ENCODE peak calls at places on chromosomes 13 and 19, in eight cellular contexts. N is body of pancreas, A is pancreas, X is IMR-90, F is heart right ventricle, Q is Karpas-422, K is tibial nerve, E is cardiac muscle cell. L is an unnamed sample.

GRCh38 chr13:113658836-113659235 is 838 bp upstream of the ATP4B start:
- DNase-seq in N (peak; percentile 2), A (no peak), X (no peak), F (no peak), Q (no peak), K (no peak), E (no peak), L (no peak)

GRCh38 chr19:30897034-30897433 is 452.2 kb downstream of the TSHZ3 start:
- DNase-seq in N (no peak), A (no peak), X (no peak), F (no peak), Q (no peak), K (no peak), E (no peak), L (no peak)

GRCh38 chr13:94362411-94362909 is 117.0 kb downstream of the DCT start:
- DNase-seq in N (peak; percentile 72), A (no peak), X (peak; percentile 95), F (no peak), Q (peak; percentile 90), K (peak; percentile 81), E (peak; percentile 80), L (peak; percentile 62)

GRCh38 chr19:46000497-46001246 is 5.4 kb downstream of the CCDC61 start:
- DNase-seq in N (peak; percentile 71), A (no peak), X (no peak), F (peak; percentile 44), Q (peak; percentile 91), K (no peak), E (peak; percentile 67), L (peak; percentile 38)

GRCh38 chr19:24086974-24087595 is at the start of gene ZNF254:
- DNase-seq in N (peak; percentile 94), A (peak; percentile 90), X (peak; percentile 95), F (peak; percentile 85), Q (peak; percentile 98), K (peak; percentile 93), E (peak; percentile 90), L (peak; percentile 92)

GRCh38 chr13:32211788-32212187 is 103.4 kb downstream of the ZAR1L start:
- DNase-seq in N (no peak), A (no peak), X (peak; percentile 95), F (no peak), Q (no peak), K (no peak), E (peak; percentile 36), L (no peak)

GRCh38 chr13:70173236-70173959 is 65.1 kb upstream of the KLHL1 start:
- DNase-seq in N (no peak), A (no peak), X (no peak), F (no peak), Q (no peak), K (no peak), E (no peak), L (no peak)

GRCh38 chr13:20398459-20398858 is 127.2 kb downstream of the CRYL1 start:
- DNase-seq in N (no peak), A (no peak), X (no peak), F (no peak), Q (no peak), K (no peak), E (no peak), L (no peak)

GRCh38 chr13:109871018-109871370 is 84.6 kb upstream of the IRS2 start:
- DNase-seq in N (no peak), A (no peak), X (peak; percentile 55), F (no peak), Q (no peak), K (no peak), E (no peak), L (no peak)

GRCh38 chr13:26480246-26480855 is 77.1 kb upstream of the WASF3 start:
- DNase-seq in N (no peak), A (no peak), X (peak; percentile 55), F (no peak), Q (no peak), K (no peak), E (no peak), L (no peak)

GRCh38 chr19:55643003-55643732 is at the start of gene ZNF581:
- DNase-seq in N (peak; percentile 84), A (peak; percentile 91), X (peak; percentile 78), F (peak; percentile 76), Q (peak; percentile 97), K (peak; percentile 66), E (peak; percentile 83), L (peak; percentile 56)

GRCh38 chr19:41083516-41083915 is 4.7 kb upstream of the CYP2A13 start:
- DNase-seq in N (no peak), A (no peak), X (no peak), F (no peak), Q (no peak), K (no peak), E (no peak), L (no peak)

GRCh38 chr19:19274146-19274545 is 1.0 kb upstream of the TM6SF2 start:
- DNase-seq in N (no peak), A (no peak), X (no peak), F (no peak), Q (no peak), K (no peak), E (no peak), L (no peak)

GRCh38 chr19:19276851-19277250 is 3.8 kb upstream of the TM6SF2 start:
- DNase-seq in N (no peak), A (peak; percentile 74), X (no peak), F (no peak), Q (no peak), K (no peak), E (no peak), L (no peak)

GRCh38 chr19:19276386-19276785 is 3.3 kb upstream of the TM6SF2 start:
- DNase-seq in N (no peak), A (no peak), X (peak; percentile 70), F (no peak), Q (no peak), K (no peak), E (no peak), L (no peak)

GRCh38 chr19:19274716-19275115 is 1.6 kb upstream of the TM6SF2 start:
- DNase-seq in N (peak; percentile 57), A (peak; percentile 54), X (no peak), F (no peak), Q (no peak), K (no peak), E (no peak), L (no peak)

DNA sequence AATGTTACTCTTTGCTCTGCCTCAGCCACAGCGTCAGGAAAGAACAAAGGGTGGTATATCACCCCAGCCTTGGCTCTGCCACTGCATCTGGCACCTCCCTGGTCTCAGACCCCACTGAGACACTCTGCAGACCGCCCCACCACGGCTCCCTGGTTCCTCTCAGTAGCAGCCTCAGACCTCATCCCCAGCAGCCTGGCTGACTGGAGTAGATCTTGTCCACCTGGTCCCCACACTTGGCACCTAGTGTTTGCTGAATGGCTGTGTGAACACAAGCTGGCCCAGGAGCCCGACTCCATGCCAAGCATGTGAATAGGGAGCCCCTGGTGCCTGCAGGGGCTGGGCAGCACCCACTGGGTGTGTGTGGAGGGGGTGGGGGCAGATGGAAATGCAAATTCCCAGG is 2.1 kb upstream of the TM6SF2 start:
- DNase-seq in N (no peak), A (peak; percentile 61), X (no peak), F (no peak), Q (no peak), K (no peak), E (no peak), L (no peak)
- H3K36me3 ChIP-seq in N (peaks cover 25% of the 10 kb centered on the region), A (no peaks in the 10 kb centered on the region), X (peaks cover 43% of the 10 kb centered on the region), F (peaks cover 8% of the 10 kb centered on the region), Q (peaks cover 5% of the 10 kb centered on the region), K (peaks cover 4% of the 10 kb centered on the region), E (peaks cover 19% of the 10 kb centered on the region), L (no peaks in the 10 kb centered on the region)

GRCh38 chr19:10419200-10419645 is 1.1 kb upstream of the PDE4A start:
- DNase-seq in N (no peak), A (peak; percentile 78), X (no peak), F (no peak), Q (peak; percentile 65), K (no peak), E (no peak), L (no peak)
- H3K4me1 ChIP-seq in N (peaks cover 44% of the 10 kb centered on the region), A (peaks cover 5% of the 10 kb centered on the region), X (peaks cover 15% of the 10 kb centered on the region), F (peaks cover 73% of the 10 kb centered on the region), Q (peaks cover 35% of the 10 kb centered on the region), K (peaks cover 24% of the 10 kb centered on the region), E (peaks cover 15% of the 10 kb centered on the region), L (peaks cover 13% of the 10 kb centered on the region)

GRCh38 chr13:40657961-40658360 is 8.5 kb downstream of the FOXO1 start:
- DNase-seq in N (no peak), A (no peak), X (no peak), F (no peak), Q (no peak), K (no peak), E (no peak), L (no peak)
- H3K27ac ChIP-seq in N (no peak overlapping the region), A (no peak overlapping the region), X (no peak overlapping the region), F (peak overlapping the region; percentile 32), Q (peak overlapping the region; percentile 22), K (no peak overlapping the region), E (no peak overlapping the region), L (no peak overlapping the region)

GRCh38 chr13:112648101-112648500 is 41.7 kb upstream of the ATP11A start:
- DNase-seq in N (no peak), A (no peak), X (no peak), F (no peak), Q (no peak), K (no peak), E (no peak), L (no peak)
- H3K36me3 ChIP-seq in N (no peaks in the 10 kb centered on the region), A (no peaks in the 10 kb centered on the region), X (no peaks in the 10 kb centered on the region), F (no peaks in the 10 kb centered on the region), Q (no peaks in the 10 kb centered on the region), K (no peaks in the 10 kb centered on the region), E (no peaks in the 10 kb centered on the region), L (no peaks in the 10 kb centered on the region)

GRCh38 chr19:1070576-1070930 is 3.6 kb downstream of the ARHGAP45 start:
- DNase-seq in N (no peak), A (peak; percentile 52), X (no peak), F (no peak), Q (no peak), K (no peak), E (no peak), L (no peak)
- H3K4me1 ChIP-seq in N (peaks cover 46% of the 10 kb centered on the region), A (no peaks in the 10 kb centered on the region), X (peaks cover 3% of the 10 kb centered on the region), F (peaks cover 72% of the 10 kb centered on the region), Q (peaks cover 52% of the 10 kb centered on the region), K (peaks cover 16% of the 10 kb centered on the region), E (peaks cover 12% of the 10 kb centered on the region), L (peaks cover 6% of the 10 kb centered on the region)

DNA sequence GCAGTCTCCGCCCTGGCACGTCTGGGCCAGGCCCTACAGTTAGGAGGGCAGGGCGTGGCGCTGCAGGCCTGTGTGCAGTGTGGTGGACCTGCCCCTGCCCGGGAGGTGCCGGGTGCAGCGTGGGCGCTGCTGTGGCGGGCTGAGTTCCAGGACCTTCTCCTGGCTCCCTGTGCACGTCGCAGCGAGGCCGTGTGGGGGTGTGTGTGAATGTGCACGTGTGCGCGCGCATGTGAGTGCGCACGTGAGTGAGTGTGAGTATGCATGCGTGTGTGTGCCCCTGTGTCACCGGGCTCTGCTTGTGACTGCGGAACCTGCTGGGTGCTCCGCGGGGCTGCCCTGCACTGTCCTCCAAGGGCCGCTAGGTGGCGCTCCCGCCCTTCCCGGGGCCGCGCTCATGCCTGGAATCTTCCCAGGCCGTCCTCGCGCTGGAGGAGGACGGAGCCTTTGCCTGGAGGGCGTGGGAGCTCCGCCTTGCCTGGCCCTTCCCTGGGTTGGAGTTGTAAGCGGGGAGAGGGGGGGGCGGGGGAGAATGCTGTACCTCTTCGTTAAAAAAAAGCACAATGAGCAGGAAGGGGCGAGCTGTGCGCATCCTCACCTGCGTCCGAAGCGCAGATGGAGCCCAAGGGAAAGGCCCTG is 79.3 kb downstream of the KDM4B start:
- DNase-seq in N (peak; percentile 85), A (peak; percentile 92), X (peak; percentile 67), F (peak; percentile 78), Q (peak; percentile 89), K (peak; percentile 72), E (peak; percentile 83), L (peak; percentile 79)
- H3K27ac ChIP-seq in N (no peak overlapping the region), A (no peak overlapping the region), X (no peak overlapping the region), F (no peak overlapping the region), Q (peak overlapping the region; percentile 98), K (peak overlapping the region; percentile 19), E (no peak overlapping the region), L (peak overlapping the region; percentile 74)

GRCh38 chr19:14450168-14450874 is 17.2 kb downstream of the PKN1 start:
- DNase-seq in N (no peak), A (peak; percentile 65), X (no peak), F (peak; percentile 35), Q (peak; percentile 94), K (no peak), E (no peak), L (no peak)
- H3K36me3 ChIP-seq in N (peaks cover 30% of the 10 kb centered on the region), A (peaks cover 20% of the 10 kb centered on the region), X (peaks cover 60% of the 10 kb centered on the region), F (peaks cover 29% of the 10 kb centered on the region), Q (peaks cover 32% of the 10 kb centered on the region), K (peaks cover 6% of the 10 kb centered on the region), E (peaks cover 42% of the 10 kb centered on the region), L (peaks cover 29% of the 10 kb centered on the region)

L was measured in prostate gland.